ENCODE peak calls at places on chromosomes 7 and 10, in four cellular contexts. M is fibroblast of lung, U is left lung, B is heart left ventricle. N is an unnamed sample.

GRCh38 chr7:129468087-129468486 is 33.9 kb downstream of the STRIP2 start:
- DNase-seq in M (peak), U (no peak), B (no peak), N (no peak)

GRCh38 chr10:485776-486572 is 203.5 kb downstream of the DIP2C start:
- DNase-seq in M (no peak), U (no peak), B (no peak), N (peak)

GRCh38 chr10:123146013-123146891 is 1.7 kb upstream of the HMX2 start:
- DNase-seq in M (no peak), U (no peak), B (no peak), N (no peak)

GRCh38 chr7:102044984-102045673 is 227.7 kb downstream of the CUX1 start:
- DNase-seq in M (peak), U (peak), B (peak), N (peak)

GRCh38 chr7:3961857-3962503 is 660.9 kb downstream of the SDK1 start:
- DNase-seq in M (no peak), U (no peak), B (no peak), N (no peak)

GRCh38 chr10:116654816-116655215 is 34.1 kb downstream of the PNLIPRP2 start:
- DNase-seq in M (no peak), U (no peak), B (no peak), N (no peak)

GRCh38 chr7:105773030-105773460 is 103.4 kb downstream of the ATXN7L1 start:
- DNase-seq in M (no peak), U (no peak), B (no peak), N (no peak)

GRCh38 chr7:12930534-12930933 is 243.1 kb downstream of the ARL4A start:
- DNase-seq in M (peak), U (no peak), B (no peak), N (no peak)

GRCh38 chr7:50156746-50157145 is 63.7 kb upstream of the ZPBP start:
- DNase-seq in M (no peak), U (no peak), B (no peak), N (no peak)

GRCh38 chr10:100446130-100446761 is 16.6 kb upstream of the WNT8B start:
- DNase-seq in M (no peak), U (no peak), B (no peak), N (no peak)

GRCh38 chr10:125340871-125341270 is 180.5 kb upstream of the CTBP2 start:
- DNase-seq in M (peak), U (no peak), B (no peak), N (no peak)

GRCh38 chr7:101362334-101363195 is at the start of gene COL26A1:
- DNase-seq in M (peak), U (no peak), B (peak), N (no peak)

GRCh38 chr7:128919241-128919640 is 8.7 kb upstream of the KCP start:
- DNase-seq in M (no peak), U (no peak), B (no peak), N (no peak)

GRCh38 chr10:118195729-118196128 is 146.4 kb downstream of the FAM204A start:
- DNase-seq in M (no peak), U (no peak), B (no peak), N (no peak)

GRCh38 chr10:113991091-113991860 is 52.4 kb upstream of the ADRB1 start:
- DNase-seq in M (peak), U (no peak), B (no peak), N (no peak)

GRCh38 chr10:88205842-88206446 is 342.5 kb downstream of the PTEN start:
- DNase-seq in M (peak), U (no peak), B (no peak), N (no peak)

GRCh38 chr7:20033621-20034200 is 183.5 kb downstream of the MACC1 start:
- DNase-seq in M (peak), U (no peak), B (no peak), N (no peak)

GRCh38 chr7:142328551-142328950 is 70.7 kb upstream of the PRSS58 start:
- DNase-seq in M (no peak), U (no peak), B (no peak), N (no peak)

GRCh38 chr10:114749014-114749413 is 72.6 kb upstream of the FHIP2A start:
- DNase-seq in M (peak), U (no peak), B (no peak), N (no peak)

GRCh38 chr10:99276848-99277486 is 41.3 kb upstream of the HPSE2 start:
- DNase-seq in M (no peak), U (no peak), B (no peak), N (no peak)

GRCh38 chr10:50497758-50498157 is 126.0 kb downstream of the SGMS1 start:
- DNase-seq in M (peak), U (no peak), B (no peak), N (no peak)

GRCh38 chr10:44908071-44908709 is 2.9 kb upstream of the TMEM72 start:
- DNase-seq in M (peak), U (peak), B (no peak), N (no peak)

GRCh38 chr10:27822286-27822685 is 76.7 kb upstream of the MKX start:
- DNase-seq in M (peak), U (no peak), B (no peak), N (no peak)

GRCh38 chr7:30598121-30598876 is 3.6 kb downstream of the GARS1 start:
- DNase-seq in M (peak), U (no peak), B (no peak), N (no peak)

GRCh38 chr10:119859422-119860258 is 13.0 kb downstream of the MCMBP start:
- DNase-seq in M (peak), U (no peak), B (no peak), N (no peak)

GRCh38 chr7:66542049-66542448 is 86.6 kb upstream of the KCTD7 start:
- DNase-seq in M (no peak), U (no peak), B (no peak), N (no peak)

GRCh38 chr7:112453505-112454171 is 3.4 kb downstream of the IFRD1 start:
- DNase-seq in M (peak), U (no peak), B (no peak), N (no peak)

GRCh38 chr7:112554591-112554990 is 73.8 kb downstream of the LSMEM1 start:
- DNase-seq in M (no peak), U (no peak), B (no peak), N (no peak)

GRCh38 chr7:19538036-19538435 is 170.8 kb downstream of the POLR1F start:
- DNase-seq in M (peak), U (no peak), B (no peak), N (no peak)

GRCh38 chr7:39683216-39683845 is 60.0 kb downstream of the RALA start:
- DNase-seq in M (peak), U (no peak), B (no peak), N (no peak)

GRCh38 chr7:36605662-36606441 is 118.4 kb downstream of the AOAH start:
- DNase-seq in M (no peak), U (no peak), B (no peak), N (no peak)

GRCh38 chr7:101594790-101595189 is 34.3 kb downstream of the MYL10 start:
- DNase-seq in M (no peak), U (no peak), B (no peak), N (no peak)

GRCh38 chr10:47325303-47326291 is 3.3 kb downstream of the GDF2 start:
- DNase-seq in M (no peak), U (no peak), B (no peak), N (no peak)

GRCh38 chr7:112129655-112130323 is 76.4 kb downstream of the DOCK4 start:
- DNase-seq in M (no peak), U (peak), B (no peak), N (peak)

GRCh38 chr10:90462761-90463160 is 395.1 kb downstream of the HTR7 start:
- DNase-seq in M (peak), U (no peak), B (no peak), N (no peak)

GRCh38 chr10:100747826-100748231 is 2.4 kb downstream of the PAX2 start:
- DNase-seq in M (no peak), U (no peak), B (no peak), N (no peak)

GRCh38 chr7:122133477-122133876 is 10.6 kb downstream of the AASS start:
- DNase-seq in M (no peak), U (no peak), B (no peak), N (no peak)

GRCh38 chr10:73625004-73625883 is 16.0 kb downstream of the MYOZ1 start:
- DNase-seq in M (peak), U (no peak), B (peak), N (peak)

GRCh38 chr10:77350711-77351119 is 286.9 kb downstream of the KCNMA1 start:
- DNase-seq in M (peak), U (peak), B (no peak), N (no peak)

GRCh38 chr10:33193057-33193866 is 141.2 kb downstream of the NRP1 start:
- DNase-seq in M (peak), U (peak), B (peak), N (peak)

GRCh38 chr10:33196710-33197406 is 137.6 kb downstream of the NRP1 start:
- DNase-seq in M (peak), U (no peak), B (peak), N (no peak)

GRCh38 chr10:33196377-33196706 is 138.1 kb downstream of the NRP1 start:
- DNase-seq in M (no peak), U (no peak), B (no peak), N (no peak)

GRCh38 chr10:33195608-33196376 is 138.7 kb downstream of the NRP1 start:
- DNase-seq in M (peak), U (no peak), B (no peak), N (no peak)

DNA sequence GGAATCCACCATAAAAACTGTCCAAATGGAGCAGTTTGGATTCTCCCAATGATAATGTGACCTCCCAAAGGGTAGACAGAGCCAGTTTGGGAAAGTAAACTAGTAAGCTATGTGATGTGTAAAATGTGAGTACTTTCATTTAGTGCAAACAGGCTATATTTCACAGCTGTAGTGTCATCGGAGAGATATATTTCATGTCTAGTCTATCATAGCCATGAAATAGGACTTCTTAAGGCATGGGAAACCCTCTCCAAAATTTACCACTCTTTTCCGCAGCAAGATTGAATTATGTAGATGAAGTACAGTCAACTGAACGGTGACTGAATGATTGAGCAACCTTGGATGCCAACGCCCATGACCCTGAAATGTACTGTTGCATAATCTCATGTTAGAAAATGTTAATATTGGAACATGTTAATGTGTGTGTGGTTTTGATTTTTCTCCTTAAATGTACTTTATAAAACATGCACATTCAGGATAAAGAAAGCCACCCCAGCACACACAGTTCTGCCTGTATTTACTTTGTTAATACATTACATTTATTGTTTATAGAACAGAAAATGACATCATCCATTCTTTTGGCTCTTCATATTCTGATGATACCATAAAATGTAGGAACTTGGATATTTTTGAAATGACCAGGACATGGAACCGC is 140.5 kb downstream of the NRP1 start:
- DNase-seq in M (peak), U (no peak), B (no peak), N (peak)
- H3K27ac ChIP-seq in M (peak), U (peak), B (peak), N (peak)

GRCh38 chr10:103915794-103916193 is 2.2 kb downstream of the STN1 start:
- DNase-seq in M (peak), U (no peak), B (peak), N (no peak)

GRCh38 chr10:103916901-103917300 is 1.1 kb downstream of the STN1 start:
- DNase-seq in M (no peak), U (no peak), B (no peak), N (no peak)

GRCh38 chr10:103916254-103916653 is 1.7 kb downstream of the STN1 start:
- DNase-seq in M (no peak), U (no peak), B (no peak), N (peak)

GRCh38 chr10:103918053-103918846 is at the start of gene STN1:
- DNase-seq in M (peak), U (peak), B (peak), N (peak)

GRCh38 chr10:103917326-103918052 is 495 bp downstream of the STN1 start:
- DNase-seq in M (peak), U (peak), B (peak), N (no peak)
- TF ChIP-seq CTCF in M (no peak), U (no peak), B (no peak), N (no peak)

GRCh38 chr7:6271091-6271658 is 1.2 kb downstream of the CYTH3 start:
- DNase-seq in M (peak), U (peak), B (peak), N (peak)

GRCh38 chr7:6268909-6269306 is 3.5 kb downstream of the CYTH3 start:
- DNase-seq in M (no peak), U (no peak), B (no peak), N (no peak)

GRCh38 chr7:6268023-6268908 is 4.2 kb downstream of the CYTH3 start:
- DNase-seq in M (no peak), U (no peak), B (no peak), N (no peak)

GRCh38 chr7:6271694-6272371 is 591 bp downstream of the CYTH3 start:
- DNase-seq in M (no peak), U (no peak), B (peak), N (peak)

GRCh38 chr7:6269527-6269926 is 2.9 kb downstream of the CYTH3 start:
- DNase-seq in M (no peak), U (no peak), B (no peak), N (no peak)
- H3K27ac ChIP-seq in M (no peak), U (no peak), B (peak), N (no peak)

DNA sequence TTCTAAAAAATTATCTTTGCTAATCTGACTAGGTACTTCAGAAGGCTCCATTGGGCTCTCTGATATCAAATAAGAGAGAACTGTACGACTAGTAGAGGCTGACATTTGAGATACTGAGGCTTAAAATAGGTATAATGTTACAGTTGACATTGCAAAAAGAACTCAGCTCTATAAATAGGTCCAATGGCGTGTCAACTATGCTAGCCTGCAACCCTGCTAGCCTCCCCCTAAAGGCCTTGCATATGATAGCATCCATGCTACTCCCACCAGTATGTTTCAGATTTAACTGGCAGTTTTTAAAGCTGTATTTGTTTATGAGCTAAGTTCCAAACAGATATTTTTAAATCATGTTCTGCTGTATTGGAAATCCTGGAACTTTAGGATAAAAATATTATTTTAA is at the start of gene PPP1R3A:
- DNase-seq in M (no peak), U (no peak), B (no peak), N (no peak)
- TF ChIP-seq CTCF in M (no peak), U (no peak), B (peak), N (no peak)

DNA sequence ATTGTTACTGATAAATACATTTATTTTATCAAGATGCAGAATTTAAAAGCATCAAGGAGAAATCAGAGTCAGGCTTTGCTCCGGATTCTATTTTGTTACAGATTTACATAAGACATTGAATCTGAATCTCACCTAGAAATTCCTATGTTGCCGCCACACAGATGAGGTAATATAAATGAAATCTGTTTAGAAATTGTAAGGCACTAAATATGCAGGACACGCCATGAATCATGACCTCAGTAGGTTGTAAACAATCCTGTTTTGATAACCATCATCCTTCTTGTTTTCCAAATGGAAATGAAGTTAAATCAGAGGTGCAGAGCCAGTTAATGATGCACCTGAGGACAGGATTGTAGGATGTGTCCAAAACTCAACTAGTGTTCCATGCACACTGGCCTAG is 778.0 kb downstream of the MAGI2 start:
- DNase-seq in M (peak), U (no peak), B (no peak), N (no peak)
- H3K27ac ChIP-seq in M (no peak), U (no peak), B (no peak), N (no peak)

GRCh38 chr10:4434105-4434504 is 391.9 kb upstream of the AKR1E2 start:
- DNase-seq in M (no peak), U (no peak), B (no peak), N (no peak)
- TF ChIP-seq CTCF in M (no peak), U (no peak), B (no peak), N (no peak)

GRCh38 chr7:74464931-74465906 is 11.5 kb downstream of the GTF2IRD1 start:
- DNase-seq in M (no peak), U (no peak), B (no peak), N (no peak)

GRCh38 chr7:74466196-74466813 is 12.6 kb downstream of the GTF2IRD1 start:
- DNase-seq in M (no peak), U (no peak), B (no peak), N (no peak)

GRCh38 chr7:74457007-74457406 is 3.3 kb downstream of the GTF2IRD1 start:
- DNase-seq in M (no peak), U (no peak), B (no peak), N (no peak)

GRCh38 chr7:74462707-74463100 is 9.0 kb downstream of the GTF2IRD1 start:
- DNase-seq in M (no peak), U (no peak), B (no peak), N (no peak)

DNA sequence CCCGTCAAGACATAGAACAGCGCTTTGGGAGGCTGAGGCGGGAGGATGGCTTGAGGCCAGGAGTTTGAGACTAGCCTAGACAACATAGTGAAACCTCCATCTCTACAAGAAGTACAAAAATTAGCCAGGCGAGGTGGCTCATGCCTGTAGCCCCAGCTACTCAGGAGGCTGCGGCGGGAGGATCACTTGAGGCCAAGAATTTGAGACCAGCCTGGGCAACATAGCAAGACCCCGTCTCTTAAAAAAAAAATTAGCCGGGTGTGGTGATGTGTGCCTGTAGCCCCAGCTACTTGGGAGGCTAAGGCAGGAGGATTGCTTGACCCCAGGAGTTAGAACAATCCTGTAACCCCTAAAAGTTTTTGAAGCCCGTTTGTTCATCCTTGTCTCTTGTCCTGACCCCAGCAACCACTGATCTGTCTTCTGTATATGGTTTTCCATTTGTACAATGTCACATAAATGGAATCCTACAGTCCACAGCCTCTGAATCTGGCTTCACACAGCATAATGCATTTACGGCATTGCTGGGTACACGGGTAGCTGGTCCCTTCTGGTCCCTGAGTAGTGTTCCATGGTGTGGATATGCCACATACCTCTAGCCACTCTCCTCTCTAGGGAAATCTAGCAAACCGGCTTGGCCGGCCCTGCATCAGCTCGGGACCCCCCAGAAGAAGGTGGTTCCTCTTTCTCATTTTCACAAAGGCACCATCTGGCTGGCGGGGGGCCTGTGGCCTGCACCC is 8.4 kb downstream of the GTF2IRD1 start:
- DNase-seq in M (no peak), U (no peak), B (no peak), N (no peak)
- H3K27ac ChIP-seq in M (no peak), U (no peak), B (no peak), N (no peak)

GRCh38 chr10:106175760-106176377 is 988.6 kb downstream of the SORCS1 start:
- DNase-seq in M (peak), U (no peak), B (no peak), N (no peak)
- TF ChIP-seq CTCF in M (no peak), U (no peak), B (peak), N (no peak)

GRCh38 chr7:54722502-54722901 is 36.5 kb downstream of the SEC61G start:
- DNase-seq in M (no peak), U (no peak), B (no peak), N (no peak)
- H3K27ac ChIP-seq in M (no peak), U (no peak), B (no peak), N (no peak)

N was measured in ovary.